ENCODE peak calls at places on chromosomes 5 and 9, in six cellular contexts. V, K, X, U, E and J are unnamed samples.

GRCh38 chr9:134642385-134643181 is 980 bp downstream of the COL5A1 start:
- DNase-seq in V (peak), K (no peak), X (peak), U (no peak), E (no peak), J (peak)

GRCh38 chr5:83513081-83513480 is 41.5 kb downstream of the VCAN start:
- DNase-seq in V (no peak), K (no peak), X (no peak), U (no peak), E (no peak), J (no peak)

GRCh38 chr5:158127536-158127935 is 268.6 kb upstream of the CLINT1 start:
- DNase-seq in V (no peak), K (no peak), X (no peak), U (no peak), E (no peak), J (no peak)

GRCh38 chr9:72790934-72791333 is 161.9 kb downstream of the ALDH1A1 start:
- DNase-seq in V (no peak), K (no peak), X (no peak), U (no peak), E (no peak), J (no peak)

GRCh38 chr5:19874811-19875210 is 113.2 kb downstream of the CDH18 start:
- DNase-seq in V (no peak), K (no peak), X (no peak), U (no peak), E (no peak), J (no peak)

GRCh38 chr5:74647096-74647495 is 6.6 kb upstream of the ENC1 start:
- DNase-seq in V (no peak), K (no peak), X (peak), U (no peak), E (no peak), J (no peak)

GRCh38 chr5:147616401-147616800 is 106.5 kb upstream of the DPYSL3 start:
- DNase-seq in V (no peak), K (no peak), X (no peak), U (no peak), E (no peak), J (no peak)

GRCh38 chr5:55897905-55898304 is 46.7 kb downstream of the IL31RA start:
- DNase-seq in V (no peak), K (no peak), X (peak), U (no peak), E (no peak), J (peak)

DNA sequence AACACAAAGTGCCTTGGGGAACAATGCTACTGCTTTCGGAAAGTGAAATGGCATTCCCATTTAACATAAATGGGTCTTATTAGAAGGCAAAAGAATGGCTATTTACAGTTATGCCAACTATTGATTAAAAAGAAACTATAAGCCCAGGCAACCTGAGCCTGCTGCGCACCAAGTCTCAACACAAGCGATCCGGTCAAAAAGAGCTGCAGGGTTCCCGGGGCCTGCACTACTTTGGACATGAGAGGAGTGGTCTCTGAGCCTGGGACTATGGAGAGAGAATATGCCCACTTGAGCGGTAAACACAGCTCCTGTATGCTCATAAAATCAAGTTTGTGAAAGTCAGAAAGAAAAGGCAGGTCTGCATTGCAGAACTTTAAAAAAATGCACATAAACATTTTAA is 660.7 kb downstream of the EFNA5 start:
- DNase-seq in V (no peak), K (no peak), X (no peak), U (no peak), E (no peak), J (no peak)
- TF ChIP-seq POLR2AphosphoS5 in V (no peak), K (no peak), X (no peak), U (no peak), E (no peak), J (no peak)

GRCh38 chr9:129002989-129003388 is 25.1 kb downstream of the SH3GLB2 start:
- DNase-seq in V (no peak), K (no peak), X (no peak), U (no peak), E (no peak), J (no peak)
- TF ChIP-seq POLR2AphosphoS5 in V (no peak), K (no peak), X (no peak), U (no peak), E (no peak), J (no peak)

GRCh38 chr5:34834794-34835089 is 4.2 kb upstream of the TTC23L start:
- DNase-seq in V (no peak), K (no peak), X (no peak), U (no peak), E (no peak), J (no peak)
- TF ChIP-seq POLR2AphosphoS5 in V (no peak), K (no peak), X (no peak), U (no peak), E (no peak), J (no peak)

GRCh38 chr9:113580041-113580953 is 116.8 kb downstream of the RGS3 start:
- DNase-seq in V (peak), K (no peak), X (peak), U (no peak), E (no peak), J (peak)
- TF ChIP-seq POLR2AphosphoS5 in V (peak), K (no peak), X (no peak), U (no peak), E (no peak), J (peak)

GRCh38 chr9:127567119-127567897 is 44.8 kb upstream of the STXBP1 start:
- DNase-seq in V (peak), K (no peak), X (peak), U (no peak), E (no peak), J (no peak)
- TF ChIP-seq POLR2AphosphoS5 in V (peak), K (no peak), X (peak), U (no peak), E (peak), J (no peak)

GRCh38 chr9:99113418-99114048 is 8.6 kb downstream of the TGFBR1 start:
- DNase-seq in V (no peak), K (no peak), X (no peak), U (no peak), E (no peak), J (no peak)
- TF ChIP-seq POLR2AphosphoS5 in V (no peak), K (no peak), X (no peak), U (no peak), E (no peak), J (no peak)

GRCh38 chr9:132883349-132884294 is 4.9 kb downstream of the SPACA9 start:
- DNase-seq in V (no peak), K (no peak), X (no peak), U (no peak), E (no peak), J (no peak)

GRCh38 chr9:132887181-132888120 is 8.8 kb downstream of the SPACA9 start:
- DNase-seq in V (no peak), K (no peak), X (no peak), U (no peak), E (no peak), J (no peak)

GRCh38 chr9:132885691-132886357 is 7.1 kb downstream of the SPACA9 start:
- DNase-seq in V (no peak), K (no peak), X (no peak), U (no peak), E (no peak), J (no peak)

GRCh38 chr9:132888151-132888550 is 9.5 kb downstream of the SPACA9 start:
- DNase-seq in V (no peak), K (no peak), X (no peak), U (no peak), E (no peak), J (no peak)

DNA sequence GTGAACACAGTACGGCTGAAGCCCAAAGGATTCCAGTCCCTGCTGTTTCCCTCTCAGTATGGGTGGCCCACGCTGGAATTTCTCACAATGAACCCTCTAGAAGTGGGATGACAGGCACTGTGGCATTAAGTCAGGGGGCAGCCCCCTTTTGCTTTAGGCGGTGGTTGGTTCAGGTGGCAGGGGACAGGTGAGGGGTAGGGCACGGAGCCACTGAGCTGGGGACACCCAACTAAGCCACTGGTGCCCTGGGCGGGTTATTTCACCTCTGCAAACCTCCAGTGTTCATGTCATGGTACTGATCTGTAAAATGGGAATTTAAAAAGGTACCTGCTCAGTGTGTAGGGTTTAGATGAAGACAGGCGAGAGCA is 7.6 kb downstream of the SPACA9 start:
- DNase-seq in V (no peak), K (no peak), X (no peak), U (no peak), E (no peak), J (no peak)
- TF ChIP-seq POLR2AphosphoS5 in V (no peak), K (no peak), X (no peak), U (no peak), E (no peak), J (no peak)

GRCh38 chr5:60673329-60673728 is 26.6 kb downstream of the DEPDC1B start:
- DNase-seq in V (no peak), K (no peak), X (no peak), U (no peak), E (no peak), J (no peak)
- TF ChIP-seq POLR2AphosphoS5 in V (no peak), K (no peak), X (no peak), U (no peak), E (no peak), J (no peak)